ENCODE peak calls at places on chromosome 5, in ten cellular contexts. A is fibroblast of pulmonary artery; J is brain microvascular endothelial cell; W is CD8-positive, alpha-beta T cell; L is activated CD8-positive, alpha-beta T cell treated with anti-CD3 and anti-CD28 coated beads for 36 hours; S is A549; N is spleen; U is AG04449; F is WTC11; V is transverse colon. Z is an unnamed sample.
A peak's percentile ranks its signal among the peaks of the same experiment; 100 is the strongest.

GRCh38 chr5:154179846-154180710 is 10.5 kb upstream of the GALNT10 start:
- DNase-seq in J (peak; percentile 52), U (no peak), S (peak; percentile 69), W (no peak), N (no peak), L (peak; percentile 48), A (peak; percentile 78), V (no peak), F (peak; percentile 34), Z (peak; percentile 81)

GRCh38 chr5:83044941-83045340 is 32.3 kb downstream of the TMEM167A start:
- DNase-seq in W (no peak), S (no peak), F (no peak), A (peak; percentile 11), J (no peak), V (no peak), L (no peak), U (no peak), N (no peak), Z (no peak)

GRCh38 chr5:134549714-134550113 is 24.2 kb downstream of the JADE2 start:
- DNase-seq in A (peak; percentile 61), N (no peak), U (no peak), V (no peak), S (no peak), F (no peak), L (peak; percentile 48), J (peak; percentile 46), W (no peak), Z (no peak)

GRCh38 chr5:159184858-159185381 is 24.4 kb downstream of the RNF145 start:
- DNase-seq in A (peak; percentile 85), L (peak; percentile 61), F (no peak), V (no peak), W (no peak), S (peak; percentile 65), U (no peak), J (peak; percentile 89), N (no peak), Z (peak; percentile 77)

GRCh38 chr5:123511290-123511647 is 708 bp upstream of the CSNK1G3 start:
- DNase-seq in J (peak; percentile 43), W (no peak), L (no peak), U (no peak), S (no peak), N (no peak), F (no peak), V (no peak), A (peak; percentile 54), Z (peak; percentile 61)

GRCh38 chr5:168654225-168654624 is 75.1 kb upstream of the PANK3 start:
- DNase-seq in N (no peak), L (no peak), V (no peak), J (no peak), S (no peak), F (no peak), W (no peak), A (peak; percentile 42), U (peak; percentile 37), Z (no peak)

GRCh38 chr5:147892696-147893296 is 13.5 kb downstream of the C5orf46 start:
- DNase-seq in S (no peak), J (no peak), U (no peak), A (peak; percentile 11), V (peak; percentile 55), N (no peak), L (no peak), F (no peak), W (no peak), Z (peak; percentile 44)

GRCh38 chr5:36360311-36360710 is 58.6 kb upstream of the RANBP3L start:
- DNase-seq in W (no peak), U (no peak), F (no peak), A (no peak), L (peak; percentile 4), N (no peak), J (no peak), V (no peak), S (no peak), Z (no peak)

GRCh38 chr5:133274597-133274935 is 222.8 kb downstream of the HSPA4 start:
- DNase-seq in L (no peak), F (no peak), W (no peak), J (no peak), V (no peak), U (no peak), A (no peak), N (no peak), S (no peak), Z (no peak)

GRCh38 chr5:118778951-118779350 is 209.4 kb downstream of the DTWD2 start:
- DNase-seq in J (peak; percentile 27), S (no peak), F (no peak), N (no peak), U (no peak), A (no peak), L (no peak), V (no peak), W (no peak), Z (no peak)

GRCh38 chr5:137122075-137122474 is 377.1 kb downstream of the SPOCK1 start:
- DNase-seq in V (no peak), J (no peak), W (no peak), N (no peak), S (no peak), U (no peak), A (no peak), L (no peak), F (no peak), Z (no peak)

GRCh38 chr5:110536120-110537115 is 190.1 kb downstream of the TMEM232 start:
- DNase-seq in U (no peak), F (peak; percentile 24), S (no peak), N (no peak), V (no peak), W (no peak), L (no peak), A (no peak), J (no peak), Z (no peak)

GRCh38 chr5:181248277-181248676 is 4.6 kb upstream of the RACK1 start:
- DNase-seq in W (no peak), J (no peak), N (no peak), F (no peak), U (no peak), S (no peak), V (no peak), L (no peak), A (no peak), Z (no peak)

GRCh38 chr5:80041536-80041935 is 6.4 kb downstream of the THBS4 start:
- DNase-seq in N (no peak), U (no peak), S (no peak), V (no peak), A (no peak), L (no peak), F (no peak), J (no peak), W (no peak), Z (no peak)

GRCh38 chr5:26482817-26483375 is 555.5 kb downstream of the CDH9 start:
- DNase-seq in S (peak; percentile 75), V (no peak), L (peak; percentile 12), U (no peak), A (peak; percentile 3), F (peak; percentile 63), W (no peak), N (no peak), J (peak; percentile 6), Z (peak; percentile 64)

GRCh38 chr5:60376860-60377259 is 323.1 kb downstream of the DEPDC1B start:
- DNase-seq in F (no peak), V (no peak), W (no peak), U (no peak), N (no peak), A (no peak), S (no peak), L (no peak), J (no peak), Z (no peak)

GRCh38 chr5:32600057-32600622 is 14.8 kb downstream of the SUB1 start:
- DNase-seq in V (no peak), F (no peak), L (no peak), S (no peak), U (peak; percentile 41), A (peak; percentile 84), W (no peak), N (no peak), J (peak; percentile 53), Z (peak; percentile 76)

GRCh38 chr5:96876292-96876850 is at the start of gene ERAP2:
- DNase-seq in V (no peak), N (no peak), A (peak; percentile 56), W (no peak), L (peak; percentile 28), F (no peak), U (no peak), J (peak; percentile 36), S (peak; percentile 27), Z (peak; percentile 50)

GRCh38 chr5:137254695-137255094 is 244.4 kb downstream of the SPOCK1 start:
- DNase-seq in S (no peak), A (peak; percentile 41), U (no peak), J (no peak), F (no peak), V (no peak), L (no peak), N (no peak), W (no peak), Z (no peak)

GRCh38 chr5:55308254-55308836 is 556 bp downstream of the MTREX start:
- DNase-seq in U (no peak), N (no peak), J (no peak), A (peak; percentile 22), V (peak; percentile 13), F (no peak), L (peak; percentile 26), S (peak; percentile 39), W (no peak), Z (peak; percentile 37)
- TF ChIP-seq CTCF in U (no peak), N (no peak), J (no peak), A (peak; percentile 27), V (no peak), F (no peak), L (no peak), S (peak; percentile 26), W (no peak), Z (no peak)

DNA sequence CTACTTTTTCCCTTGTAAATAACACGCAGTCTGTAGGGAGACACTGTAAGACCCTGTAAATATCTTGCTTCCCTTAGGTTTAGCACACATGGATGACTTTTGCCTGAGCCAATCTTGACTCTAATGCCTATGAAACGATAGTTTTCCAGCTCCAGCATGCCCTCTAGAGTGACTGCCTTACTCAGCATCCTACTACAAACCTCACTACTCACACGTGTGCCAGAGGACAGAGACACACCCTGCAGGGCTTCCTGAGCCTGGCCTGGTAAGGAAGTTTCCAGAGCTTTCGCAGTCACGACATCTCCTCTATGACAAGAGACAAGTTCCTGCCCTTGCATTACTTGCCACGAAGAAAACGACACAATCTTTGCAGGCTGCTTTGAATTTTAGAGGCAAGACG is 138.1 kb downstream of the ATPSCKMT start:
- DNase-seq in N (no peak), L (peak; percentile 33), F (peak; percentile 67), V (peak; percentile 39), U (no peak), W (no peak), J (peak; percentile 34), A (peak; percentile 76), S (peak; percentile 35), Z (peak; percentile 78)
- TF ChIP-seq CTCF in N (no peak), L (peak; percentile 35), F (peak; percentile 26), V (no peak), U (peak; percentile 66), W (no peak), J (peak; percentile 73), A (peak; percentile 77), S (peak; percentile 11), Z (peak; percentile 56)

GRCh38 chr5:88829053-88829452 is 53.9 kb downstream of the MEF2C start:
- DNase-seq in A (peak; percentile 28), L (no peak), J (peak; percentile 12), U (no peak), F (no peak), V (no peak), W (no peak), S (no peak), N (no peak), Z (no peak)
- TF ChIP-seq CTCF in A (peak; percentile 43), L (peak; percentile 34), J (peak; percentile 48), U (peak; percentile 16), F (no peak), V (peak; percentile 39), W (no peak), S (no peak), N (peak; percentile 67), Z (no peak)

GRCh38 chr5:75053286-75054109 is 1.1 kb upstream of the GCNT4 start:
- DNase-seq in U (peak; percentile 50), S (peak; percentile 78), J (peak; percentile 69), W (peak; percentile 46), L (peak; percentile 69), F (peak; percentile 60), N (peak; percentile 85), A (peak; percentile 74), V (peak; percentile 63), Z (peak; percentile 67)
- TF ChIP-seq CTCF in U (peak; percentile 26), S (peak; percentile 35), J (peak; percentile 18), W (peak; percentile 5), L (no peak), F (no peak), N (no peak), A (no peak), V (no peak), Z (peak; percentile 19)

Z was measured in MCF 10A.